ENCODE peak calls at places on chromosome 14, in four cellular contexts. I is K562, N is HL-60, Q is GM12878. A is an unnamed sample.

GRCh38 chr14:55814873-55815272 is 234.9 kb downstream of the KTN1 start:
- DNase-seq in I (no peak), N (no peak), Q (no peak), A (no peak)

GRCh38 chr14:51302319-51303030 is 62.4 kb downstream of the TMX1 start:
- DNase-seq in I (no peak), N (no peak), Q (no peak), A (no peak)

GRCh38 chr14:92605274-92605940 is 91.8 kb downstream of the RIN3 start:
- DNase-seq in I (no peak), N (no peak), Q (no peak), A (no peak)

GRCh38 chr14:58746701-58747100 is 108.9 kb downstream of the DACT1 start:
- DNase-seq in I (no peak), N (no peak), Q (no peak), A (no peak)

GRCh38 chr14:32400480-32400879 is 71.4 kb downstream of the AKAP6 start:
- DNase-seq in I (no peak), N (no peak), Q (no peak), A (no peak)

GRCh38 chr14:64324461-64325255 is 30.5 kb upstream of the ESR2 start:
- DNase-seq in I (no peak), N (no peak), Q (no peak), A (no peak)

GRCh38 chr14:85463512-85463911 is 66.4 kb upstream of the FLRT2 start:
- DNase-seq in I (no peak), N (no peak), Q (no peak), A (no peak)

GRCh38 chr14:100536721-100537700 is 50.2 kb downstream of the BEGAIN start:
- DNase-seq in I (no peak), N (no peak), Q (no peak), A (no peak)

GRCh38 chr14:88422919-88423318 is 37.5 kb downstream of the SPATA7 start:
- DNase-seq in I (no peak), N (no peak), Q (no peak), A (no peak)

GRCh38 chr14:54718046-54718445 is 151.1 kb downstream of the SAMD4A start:
- DNase-seq in I (no peak), N (no peak), Q (no peak), A (no peak)

GRCh38 chr14:75298187-75298985 is 19.8 kb downstream of the FOS start:
- DNase-seq in I (peak; percentile 17), N (no peak), Q (no peak), A (no peak)

GRCh38 chr14:88005050-88005481 is at the start of gene GPR65:
- DNase-seq in I (no peak), N (no peak), Q (peak; percentile 69), A (no peak)

GRCh38 chr14:58607131-58607531 is 30.6 kb upstream of the DACT1 start:
- DNase-seq in I (no peak), N (no peak), Q (no peak), A (no peak)

GRCh38 chr14:89912667-89913211 is 41.8 kb downstream of the EFCAB11 start:
- DNase-seq in I (no peak), N (no peak), Q (no peak), A (no peak)

GRCh38 chr14:30521899-30522736 is 36.8 kb upstream of the G2E3 start:
- DNase-seq in I (peak; percentile 23), N (peak; percentile 14), Q (peak; percentile 9), A (no peak)

GRCh38 chr14:106039400-106039799 is 513.0 kb downstream of the TMEM121 start:
- DNase-seq in I (peak; percentile 15), N (no peak), Q (no peak), A (no peak)

GRCh38 chr14:103702095-103702494 is 13.2 kb downstream of the XRCC3 start:
- DNase-seq in I (no peak), N (no peak), Q (no peak), A (no peak)

GRCh38 chr14:74763803-74764531 is 851 bp downstream of the YLPM1 start:
- DNase-seq in I (no peak), N (no peak), Q (no peak), A (no peak)

GRCh38 chr14:34678306-34678705 is 36.1 kb downstream of the CFL2 start:
- DNase-seq in I (no peak), N (no peak), Q (no peak), A (no peak)

GRCh38 chr14:105165134-105165704 is 3.4 kb downstream of the JAG2 start:
- DNase-seq in I (no peak), N (no peak), Q (no peak), A (no peak)

GRCh38 chr14:35915185-35915584 is 89.0 kb downstream of the BRMS1L start:
- DNase-seq in I (no peak), N (no peak), Q (no peak), A (no peak)

GRCh38 chr14:24095196-24096068 is 1.3 kb downstream of the PCK2 start:
- DNase-seq in I (peak; percentile 77), N (no peak), Q (peak; percentile 92), A (peak; percentile 90)

GRCh38 chr14:105252552-105253328 is 4.4 kb downstream of the BTBD6 start:
- DNase-seq in I (no peak), N (no peak), Q (no peak), A (no peak)

GRCh38 chr14:24113379-24113800 is 1.2 kb upstream of the DCAF11 start:
- DNase-seq in I (no peak), N (no peak), Q (no peak), A (no peak)

GRCh38 chr14:21525571-21525970 is 575 bp downstream of the SALL2 start:
- DNase-seq in I (peak; percentile 64), N (no peak), Q (no peak), A (no peak)

GRCh38 chr14:55819610-55820304 is 239.8 kb downstream of the KTN1 start:
- DNase-seq in I (no peak), N (peak; percentile 48), Q (peak; percentile 40), A (no peak)

GRCh38 chr14:104461676-104462443 is 117.7 kb upstream of the C14orf180 start:
- DNase-seq in I (no peak), N (no peak), Q (no peak), A (no peak)

GRCh38 chr14:49593016-49593415 is 5.7 kb upstream of the LRR1 start:
- DNase-seq in I (no peak), N (no peak), Q (no peak), A (no peak)

GRCh38 chr14:79543966-79544365 is 667.3 kb downstream of the DIO2 start:
- DNase-seq in I (peak; percentile 15), N (no peak), Q (no peak), A (no peak)

GRCh38 chr14:89178376-89178775 is 238.7 kb downstream of the FOXN3 start:
- DNase-seq in I (no peak), N (no peak), Q (no peak), A (no peak)

GRCh38 chr14:104444159-104445030 is 135.2 kb upstream of the C14orf180 start:
- DNase-seq in I (no peak), N (no peak), Q (no peak), A (no peak)

GRCh38 chr14:77098470-77099353 is 654 bp downstream of the CIPC start:
- DNase-seq in I (no peak), N (no peak), Q (no peak), A (no peak)

GRCh38 chr14:75879031-75879430 is 102.8 kb downstream of the TGFB3 start:
- DNase-seq in I (no peak), N (peak; percentile 52), Q (no peak), A (no peak)

GRCh38 chr14:33564774-33565630 is 385.9 kb downstream of the EGLN3 start:
- DNase-seq in I (no peak), N (no peak), Q (peak; percentile 57), A (peak; percentile 12)

GRCh38 chr14:59507063-59507751 is 22.9 kb downstream of the JKAMP start:
- DNase-seq in I (peak; percentile 50), N (peak; percentile 17), Q (no peak), A (peak; percentile 8)

GRCh38 chr14:86057018-86057667 is 527.2 kb downstream of the FLRT2 start:
- DNase-seq in I (peak; percentile 7), N (no peak), Q (no peak), A (no peak)

GRCh38 chr14:89542768-89543419 is 125.9 kb upstream of the FOXN3 start:
- DNase-seq in I (no peak), N (no peak), Q (no peak), A (no peak)

GRCh38 chr14:60573943-60574496 is 65.1 kb downstream of the SIX6 start:
- DNase-seq in I (no peak), N (no peak), Q (no peak), A (no peak)

GRCh38 chr14:81506512-81506911 is 27.1 kb downstream of the SEL1L start:
- DNase-seq in I (no peak), N (no peak), Q (no peak), A (no peak)

GRCh38 chr14:81509321-81509720 is 24.3 kb downstream of the SEL1L start:
- DNase-seq in I (no peak), N (no peak), Q (no peak), A (no peak)

GRCh38 chr14:81511110-81511900 is 22.3 kb downstream of the SEL1L start:
- DNase-seq in I (no peak), N (peak; percentile 52), Q (no peak), A (no peak)

GRCh38 chr14:81504864-81505263 is 28.8 kb downstream of the SEL1L start:
- DNase-seq in I (no peak), N (no peak), Q (no peak), A (no peak)

GRCh38 chr14:81509838-81510452 is 23.7 kb downstream of the SEL1L start:
- DNase-seq in I (no peak), N (no peak), Q (no peak), A (no peak)
- TF ChIP-seq POLR2AphosphoS5 in I (no peak), N (no peak), Q (no peak), A (no peak)

GRCh38 chr14:95039259-95039992 is 117.9 kb downstream of the DICER1 start:
- DNase-seq in I (no peak), N (no peak), Q (no peak), A (no peak)

GRCh38 chr14:95041477-95042020 is 115.8 kb downstream of the DICER1 start:
- DNase-seq in I (no peak), N (no peak), Q (no peak), A (no peak)

GRCh38 chr14:95039993-95040348 is 117.4 kb downstream of the DICER1 start:
- DNase-seq in I (no peak), N (no peak), Q (no peak), A (no peak)

GRCh38 chr14:95038521-95039250 is 118.6 kb downstream of the DICER1 start:
- DNase-seq in I (no peak), N (no peak), Q (no peak), A (no peak)

GRCh38 chr14:95040723-95041476 is 116.4 kb downstream of the DICER1 start:
- DNase-seq in I (no peak), N (no peak), Q (no peak), A (no peak)
- TF ChIP-seq SPI1 in I (no peak), N (no peak), Q (no peak), A (no peak)

GRCh38 chr14:68937790-68938514 is 41.1 kb downstream of the ACTN1 start:
- DNase-seq in I (no peak), N (no peak), Q (no peak), A (no peak)
- TF ChIP-seq POLR2AphosphoS5 in I (no peak), N (no peak), Q (no peak), A (no peak)

GRCh38 chr14:69997849-69998248 is 118.6 kb downstream of the SMOC1 start:
- DNase-seq in I (no peak), N (no peak), Q (no peak), A (no peak)
- TF ChIP-seq SPI1 in I (no peak), N (no peak), Q (no peak), A (no peak)